ENCODE peak calls at places on chromosomes 13 and 19, in nine cellular contexts. T, P, O, A, I, L, C, R and Q are unnamed samples.
A peak's percentile ranks its signal among the peaks of the same experiment; 100 is the strongest.

GRCh38 chr13:113793718-113794085 is 34.7 kb downstream of the TMEM255B start:
- DNase-seq in L (peak; percentile 19), C (no peak), I (no peak), A (no peak), R (no peak), P (peak; percentile 62), T (no peak), O (peak; percentile 39), Q (no peak)

GRCh38 chr19:5107432-5108122 is 138.7 kb downstream of the KDM4B start:
- DNase-seq in R (no peak), T (no peak), O (no peak), P (peak; percentile 78), L (no peak), I (no peak), A (no peak), C (no peak), Q (no peak)

GRCh38 chr19:4682417-4683200 is 12.5 kb upstream of the MYDGF start:
- DNase-seq in P (peak; percentile 80), I (no peak), O (no peak), L (no peak), C (no peak), R (no peak), T (no peak), A (no peak), Q (no peak)

GRCh38 chr13:31110169-31110568 is 51.5 kb downstream of the HSPH1 start:
- DNase-seq in L (no peak), P (no peak), T (no peak), O (no peak), C (no peak), A (no peak), I (no peak), R (no peak), Q (no peak)

GRCh38 chr19:51719251-51719901 is 4.4 kb downstream of the HAS1 start:
- DNase-seq in P (peak; percentile 85), R (no peak), C (no peak), A (no peak), T (no peak), O (no peak), I (no peak), L (peak; percentile 52), Q (no peak)

GRCh38 chr19:42269518-42270345 is 680 bp downstream of the CIC start:
- DNase-seq in R (no peak), T (no peak), L (peak; percentile 58), P (no peak), A (peak; percentile 43), C (peak; percentile 79), I (no peak), O (no peak), Q (no peak)

GRCh38 chr19:49987159-49987698 is 26.3 kb upstream of the SIGLEC11 start:
- DNase-seq in P (no peak), I (peak; percentile 79), R (peak; percentile 91), L (peak; percentile 95), O (peak; percentile 85), T (peak; percentile 94), C (peak; percentile 83), A (peak; percentile 84), Q (peak; percentile 84)

GRCh38 chr19:55493650-55494171 is 5.5 kb downstream of the SSC5D start:
- DNase-seq in P (peak; percentile 84), I (no peak), T (no peak), A (no peak), R (no peak), C (peak; percentile 60), L (peak; percentile 66), O (no peak), Q (no peak)

GRCh38 chr13:68551701-68552522 is 1321.8 kb upstream of the PCDH9 start:
- DNase-seq in R (no peak), I (no peak), L (no peak), P (no peak), C (no peak), A (no peak), T (no peak), O (no peak), Q (no peak)

GRCh38 chr13:19305434-19305833 is 123.8 kb upstream of the TUBA3C start:
- DNase-seq in O (no peak), A (no peak), I (no peak), P (peak; percentile 47), C (no peak), L (no peak), T (no peak), R (no peak), Q (no peak)

GRCh38 chr19:48321622-48322591 is 3.4 kb upstream of the EMP3 start:
- DNase-seq in P (peak; percentile 99), I (peak; percentile 97), C (peak; percentile 99), R (peak; percentile 98), T (peak; percentile 99), O (peak; percentile 99), A (peak; percentile 99), L (peak; percentile 100), Q (peak; percentile 100)
- TF ChIP-seq POLR2A in P (peak; percentile 71), I (peak; percentile 61), C (peak; percentile 78), R (peak; percentile 82), T (peak; percentile 91), O (peak; percentile 28), A (peak; percentile 68), L (peak; percentile 80), Q (peak; percentile 86)

GRCh38 chr19:45608948-45609347 is 6.9 kb upstream of the GPR4 start:
- DNase-seq in I (no peak), R (no peak), C (no peak), A (no peak), L (no peak), P (no peak), O (no peak), T (no peak), Q (no peak)

GRCh38 chr19:45616709-45617027 is 14.7 kb upstream of the GPR4 start:
- DNase-seq in C (no peak), T (no peak), O (no peak), A (no peak), L (no peak), I (no peak), P (no peak), R (no peak), Q (no peak)

GRCh38 chr19:45615795-45616708 is 14.0 kb upstream of the GPR4 start:
- DNase-seq in C (peak; percentile 86), R (peak; percentile 81), T (peak; percentile 56), A (peak; percentile 66), L (peak; percentile 95), P (peak; percentile 82), I (peak; percentile 44), O (peak; percentile 68), Q (peak; percentile 72)

GRCh38 chr19:45613926-45614725 is 12.1 kb upstream of the GPR4 start:
- DNase-seq in P (no peak), A (no peak), T (no peak), R (no peak), L (no peak), C (no peak), I (no peak), O (no peak), Q (no peak)
- H3K4me3 ChIP-seq in P (no peak overlapping the region), A (no peak overlapping the region), T (no peak overlapping the region), R (no peak overlapping the region), L (no peak overlapping the region), C (no peak overlapping the region), I (no peak overlapping the region), O (no peak overlapping the region), Q (no peak overlapping the region)

GRCh38 chr13:40772765-40773473 is 1.9 kb upstream of the MRPS31 start:
- DNase-seq in T (no peak), O (no peak), I (no peak), A (no peak), P (no peak), C (no peak), L (no peak), R (no peak), Q (no peak)

GRCh38 chr13:40770609-40770933 is 419 bp downstream of the MRPS31 start:
- DNase-seq in I (no peak), O (no peak), P (no peak), T (no peak), C (no peak), A (no peak), L (no peak), R (no peak), Q (no peak)

GRCh38 chr13:40769970-40770369 is 1.0 kb downstream of the MRPS31 start:
- DNase-seq in C (no peak), A (no peak), O (no peak), P (no peak), I (no peak), T (no peak), R (no peak), L (no peak), Q (no peak)

GRCh38 chr13:40774672-40775071 is 3.7 kb upstream of the MRPS31 start:
- DNase-seq in R (no peak), T (no peak), P (no peak), L (no peak), C (no peak), I (no peak), O (no peak), A (no peak), Q (no peak)

DNA sequence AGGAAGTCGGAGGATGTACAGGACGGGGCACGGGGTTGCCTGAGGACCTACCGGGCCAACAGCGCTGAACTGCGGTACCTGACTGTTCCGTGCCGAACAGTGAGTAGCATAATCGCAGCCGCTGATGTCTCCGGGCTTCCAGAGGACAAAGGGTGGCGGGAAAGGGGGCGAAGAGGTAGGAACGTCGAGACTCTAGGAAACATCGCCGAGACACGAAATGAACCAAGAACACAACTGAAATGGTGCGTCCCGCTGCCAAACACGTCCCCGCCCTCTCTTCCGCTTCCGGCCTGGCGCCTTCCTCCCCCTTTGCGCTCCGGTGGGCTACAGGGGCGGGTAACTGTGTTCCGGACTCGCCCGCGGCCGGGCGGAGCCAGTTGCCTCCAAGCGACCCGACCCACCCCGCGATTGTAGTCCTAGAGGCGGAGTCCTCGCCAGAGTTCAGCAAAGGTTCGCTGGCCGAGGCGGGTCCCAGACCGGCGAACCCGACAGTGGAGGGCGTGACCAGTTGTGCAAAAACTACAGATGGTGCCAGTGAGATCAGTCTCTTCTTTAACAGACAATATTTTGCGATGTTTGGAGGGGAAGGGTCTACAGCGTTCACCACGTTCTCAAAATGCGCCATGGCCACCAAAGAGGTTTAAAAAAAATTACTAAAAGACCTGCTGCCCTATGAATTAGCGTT is at the start of gene MRPS31:
- DNase-seq in R (peak; percentile 87), O (peak; percentile 95), A (peak; percentile 94), T (peak; percentile 98), P (peak; percentile 98), L (peak; percentile 95), I (peak; percentile 94), C (peak; percentile 98), Q (peak; percentile 99)
- TF ChIP-seq POLR2A in R (peak; percentile 57), O (peak; percentile 32), A (peak; percentile 63), T (peak; percentile 81), P (peak; percentile 26), L (peak; percentile 66), I (no peak), C (peak; percentile 59), Q (peak; percentile 70)

GRCh38 chr13:110232756-110233155 is 74.2 kb downstream of the COL4A1 start:
- DNase-seq in I (no peak), L (no peak), P (no peak), T (no peak), A (no peak), C (no peak), R (no peak), O (no peak), Q (no peak)

GRCh38 chr13:110233682-110234280 is 73.2 kb downstream of the COL4A1 start:
- DNase-seq in O (no peak), P (no peak), C (no peak), T (no peak), I (no peak), R (peak; percentile 37), A (no peak), L (no peak), Q (no peak)

GRCh38 chr13:110234532-110234931 is 72.4 kb downstream of the COL4A1 start:
- DNase-seq in I (no peak), C (no peak), T (no peak), O (no peak), A (no peak), P (no peak), L (no peak), R (no peak), Q (no peak)

GRCh38 chr13:110232146-110232545 is 74.8 kb downstream of the COL4A1 start:
- DNase-seq in C (no peak), R (no peak), T (no peak), L (no peak), A (no peak), P (no peak), O (no peak), I (no peak), Q (no peak)

GRCh38 chr13:110233181-110233641 is 73.7 kb downstream of the COL4A1 start:
- DNase-seq in R (peak; percentile 82), T (no peak), L (no peak), I (peak; percentile 65), C (no peak), O (no peak), A (peak; percentile 61), P (no peak), Q (no peak)
- H3K4me3 ChIP-seq in R (no peak overlapping the region), T (no peak overlapping the region), L (no peak overlapping the region), I (no peak overlapping the region), C (peak overlapping the region; percentile 19), O (peak overlapping the region; percentile 10), A (no peak overlapping the region), P (peak overlapping the region; percentile 14), Q (no peak overlapping the region)